ENCODE peak calls at places on chromosomes 6 and 20, in five cellular contexts. One of them, this sample, is unnamed.

GRCh38 chr20:63014710-63015109 is 7.9 kb upstream of the BHLHE23 start:
- DNase-seq in GM10248: peak
- DNase-seq in IMR-90: no peak
- DNase-seq in OCI-LY7: no peak
- DNase-seq in left lung: no peak
- DNase-seq in this sample: no peak

GRCh38 chr20:4159765-4160490 is 144.6 kb upstream of the RNF24 start:
- DNase-seq in GM10248: no peak
- DNase-seq in IMR-90: no peak
- DNase-seq in OCI-LY7: no peak
- DNase-seq in left lung: no peak
- DNase-seq in this sample: no peak

GRCh38 chr6:158303210-158303731 is 9.0 kb upstream of the TULP4 start:
- DNase-seq in GM10248: no peak
- DNase-seq in IMR-90: no peak
- DNase-seq in OCI-LY7: no peak
- DNase-seq in left lung: no peak
- DNase-seq in this sample: no peak

GRCh38 chr6:166966268-166966667 is 9.9 kb upstream of the RNASET2 start:
- DNase-seq in GM10248: no peak
- DNase-seq in IMR-90: no peak
- DNase-seq in OCI-LY7: no peak
- DNase-seq in left lung: no peak
- DNase-seq in this sample: no peak

GRCh38 chr6:159062564-159062945 is 17.8 kb upstream of the TAGAP start:
- DNase-seq in GM10248: peak
- DNase-seq in IMR-90: no peak
- DNase-seq in OCI-LY7: peak
- DNase-seq in left lung: no peak
- DNase-seq in this sample: no peak

GRCh38 chr20:24965065-24965919 is 16.2 kb downstream of the CST7 start:
- DNase-seq in GM10248: no peak
- DNase-seq in IMR-90: no peak
- DNase-seq in OCI-LY7: no peak
- DNase-seq in left lung: no peak
- DNase-seq in this sample: no peak

GRCh38 chr6:144574796-144575195 is 289.7 kb downstream of the UTRN start:
- DNase-seq in GM10248: no peak
- DNase-seq in IMR-90: peak
- DNase-seq in OCI-LY7: no peak
- DNase-seq in left lung: no peak
- DNase-seq in this sample: no peak

GRCh38 chr20:22333885-22334545 is 250.4 kb downstream of the FOXA2 start:
- DNase-seq in GM10248: peak
- DNase-seq in IMR-90: peak
- DNase-seq in OCI-LY7: peak
- DNase-seq in left lung: peak
- DNase-seq in this sample: peak

GRCh38 chr6:28982476-28983266 is 22.4 kb downstream of the ZNF311 start:
- DNase-seq in GM10248: no peak
- DNase-seq in IMR-90: peak
- DNase-seq in OCI-LY7: no peak
- DNase-seq in left lung: no peak
- DNase-seq in this sample: no peak

GRCh38 chr6:152232494-152233151 is 404.5 kb downstream of the SYNE1 start:
- DNase-seq in GM10248: no peak
- DNase-seq in IMR-90: peak
- DNase-seq in OCI-LY7: no peak
- DNase-seq in left lung: no peak
- DNase-seq in this sample: no peak

GRCh38 chr6:80335061-80335660 is 228.7 kb downstream of the BCKDHB start:
- DNase-seq in GM10248: no peak
- DNase-seq in IMR-90: peak
- DNase-seq in OCI-LY7: no peak
- DNase-seq in left lung: no peak
- DNase-seq in this sample: no peak

GRCh38 chr6:13015379-13015681 is 298.8 kb downstream of the PHACTR1 start:
- DNase-seq in GM10248: no peak
- DNase-seq in IMR-90: no peak
- DNase-seq in OCI-LY7: no peak
- DNase-seq in left lung: no peak
- DNase-seq in this sample: no peak

GRCh38 chr6:106163446-106163965 is 77.4 kb downstream of the PRDM1 start:
- DNase-seq in GM10248: peak
- DNase-seq in IMR-90: peak
- DNase-seq in OCI-LY7: peak
- DNase-seq in left lung: peak
- DNase-seq in this sample: no peak

GRCh38 chr6:45951771-45952529 is 63.7 kb downstream of the CLIC5 start:
- DNase-seq in GM10248: no peak
- DNase-seq in IMR-90: no peak
- DNase-seq in OCI-LY7: no peak
- DNase-seq in left lung: no peak
- DNase-seq in this sample: no peak

GRCh38 chr20:59025511-59025910 is 6.3 kb downstream of the TUBB1 start:
- DNase-seq in GM10248: no peak
- DNase-seq in IMR-90: no peak
- DNase-seq in OCI-LY7: no peak
- DNase-seq in left lung: no peak
- DNase-seq in this sample: no peak

GRCh38 chr6:146087386-146087785 is 58.5 kb downstream of the GRM1 start:
- DNase-seq in GM10248: no peak
- DNase-seq in IMR-90: no peak
- DNase-seq in OCI-LY7: no peak
- DNase-seq in left lung: no peak
- DNase-seq in this sample: no peak

GRCh38 chr6:7684843-7685242 is 41.1 kb upstream of the BMP6 start:
- DNase-seq in GM10248: no peak
- DNase-seq in IMR-90: no peak
- DNase-seq in OCI-LY7: no peak
- DNase-seq in left lung: no peak
- DNase-seq in this sample: no peak

GRCh38 chr6:39029156-39030011 is 19.2 kb upstream of the GLP1R start:
- DNase-seq in GM10248: peak
- DNase-seq in IMR-90: no peak
- DNase-seq in OCI-LY7: peak
- DNase-seq in left lung: no peak
- DNase-seq in this sample: peak

GRCh38 chr20:10286356-10286755 is 67.7 kb downstream of the SNAP25 start:
- DNase-seq in GM10248: no peak
- DNase-seq in IMR-90: no peak
- DNase-seq in OCI-LY7: no peak
- DNase-seq in left lung: no peak
- DNase-seq in this sample: no peak

GRCh38 chr6:108452725-108453195 is 108.0 kb upstream of the FOXO3 start:
- DNase-seq in GM10248: no peak
- DNase-seq in IMR-90: peak
- DNase-seq in OCI-LY7: no peak
- DNase-seq in left lung: no peak
- DNase-seq in this sample: no peak

GRCh38 chr20:38599410-38599882 is 2.2 kb upstream of the ARHGAP40 start:
- DNase-seq in GM10248: no peak
- DNase-seq in IMR-90: no peak
- DNase-seq in OCI-LY7: no peak
- DNase-seq in left lung: peak
- DNase-seq in this sample: no peak

GRCh38 chr6:81751388-81752083 is 945 bp downstream of the TENT5A start:
- DNase-seq in GM10248: peak
- DNase-seq in IMR-90: peak
- DNase-seq in OCI-LY7: no peak
- DNase-seq in left lung: peak
- DNase-seq in this sample: no peak

GRCh38 chr6:149228276-149228962 is 89.1 kb upstream of the TAB2 start:
- DNase-seq in GM10248: no peak
- DNase-seq in IMR-90: no peak
- DNase-seq in OCI-LY7: no peak
- DNase-seq in left lung: no peak
- DNase-seq in this sample: no peak

GRCh38 chr6:692858-693736 is at the start of gene EXOC2:
- DNase-seq in GM10248: peak
- DNase-seq in IMR-90: peak
- DNase-seq in OCI-LY7: peak
- DNase-seq in left lung: peak
- DNase-seq in this sample: peak

GRCh38 chr6:35185971-35186370 is 27.8 kb upstream of the SCUBE3 start:
- DNase-seq in GM10248: no peak
- DNase-seq in IMR-90: no peak
- DNase-seq in OCI-LY7: no peak
- DNase-seq in left lung: no peak
- DNase-seq in this sample: no peak

GRCh38 chr20:48411265-48411664 is 416.5 kb downstream of the PREX1 start:
- DNase-seq in GM10248: no peak
- DNase-seq in IMR-90: no peak
- DNase-seq in OCI-LY7: no peak
- DNase-seq in left lung: no peak
- DNase-seq in this sample: no peak